ENCODE peak calls at places on chromosome 7, in eight cellular contexts. L, U, J, G, V, D, T and P are unnamed samples.

GRCh38 chr7:137354361-137354760 is 10.8 kb upstream of the PTN start:
- DNase-seq in G (peak; percentile 69), T (no peak), U (no peak), J (no peak), L (peak; percentile 59), V (peak; percentile 55), D (peak; percentile 21), P (no peak)

GRCh38 chr7:17444673-17445072 is 146.2 kb downstream of the AHR start:
- DNase-seq in U (no peak), L (no peak), V (peak; percentile 45), D (no peak), J (no peak), T (no peak), G (peak; percentile 34), P (no peak)

GRCh38 chr7:157763279-157764000 is 426.6 kb downstream of the DNAJB6 start:
- DNase-seq in T (no peak), U (no peak), D (no peak), L (peak; percentile 43), V (no peak), J (no peak), G (no peak), P (no peak)

GRCh38 chr7:157670490-157671357 is 333.9 kb downstream of the DNAJB6 start:
- DNase-seq in D (no peak), T (no peak), U (peak; percentile 4), G (no peak), V (no peak), L (peak; percentile 43), J (no peak), P (no peak)

GRCh38 chr7:130180571-130180971 is 24.6 kb downstream of the TMEM209 start:
- DNase-seq in G (peak; percentile 85), J (no peak), D (no peak), U (no peak), L (no peak), T (no peak), V (no peak), P (no peak)

GRCh38 chr7:76292206-76292573 is 10.3 kb upstream of the HSPB1 start:
- DNase-seq in U (peak; percentile 74), J (no peak), T (no peak), D (no peak), V (peak; percentile 28), G (no peak), L (no peak), P (peak; percentile 78)

GRCh38 chr7:50595538-50596102 is 30.4 kb upstream of the DDC start:
- DNase-seq in G (peak; percentile 34), L (no peak), V (peak; percentile 75), T (no peak), D (no peak), J (no peak), U (peak; percentile 44), P (no peak)

GRCh38 chr7:16916111-16916639 is 34.4 kb upstream of the AGR3 start:
- DNase-seq in L (no peak), U (no peak), D (no peak), J (no peak), T (no peak), V (peak; percentile 59), G (peak; percentile 89), P (no peak)

GRCh38 chr7:79046061-79046460 is 407.4 kb downstream of the MAGI2 start:
- DNase-seq in L (no peak), T (no peak), G (no peak), J (no peak), D (no peak), U (no peak), V (no peak), P (no peak)

GRCh38 chr7:39616138-39616537 is 7.2 kb upstream of the RALA start:
- DNase-seq in L (no peak), G (peak; percentile 63), T (no peak), D (no peak), U (no peak), J (no peak), V (no peak), P (no peak)

GRCh38 chr7:155206286-155207020 is 91.2 kb upstream of the INSIG1 start:
- DNase-seq in G (peak; percentile 89), U (peak; percentile 76), V (peak; percentile 71), J (peak; percentile 86), L (no peak), T (peak; percentile 54), D (peak; percentile 20), P (peak; percentile 80)

GRCh38 chr7:29490094-29490607 is 73.5 kb upstream of the PRR15 start:
- DNase-seq in T (no peak), J (no peak), V (no peak), D (no peak), L (no peak), G (no peak), U (no peak), P (no peak)

GRCh38 chr7:64608116-64608910 is 45.4 kb upstream of the ZNF680 start:
- DNase-seq in T (no peak), L (no peak), D (no peak), V (no peak), U (no peak), G (no peak), J (no peak), P (no peak)

GRCh38 chr7:22588396-22588795 is 88.4 kb upstream of the STEAP1B start:
- DNase-seq in V (no peak), U (no peak), G (no peak), L (no peak), J (no peak), T (no peak), D (no peak), P (no peak)

GRCh38 chr7:22586101-22586805 is 86.3 kb upstream of the STEAP1B start:
- DNase-seq in G (no peak), J (no peak), L (no peak), U (no peak), V (peak; percentile 30), D (no peak), T (no peak), P (no peak)

GRCh38 chr7:22584179-22584578 is 84.2 kb upstream of the STEAP1B start:
- DNase-seq in T (no peak), U (no peak), D (no peak), J (no peak), G (no peak), V (no peak), L (no peak), P (no peak)

GRCh38 chr7:22587322-22587721 is 87.3 kb upstream of the STEAP1B start:
- DNase-seq in G (no peak), U (no peak), V (peak; percentile 53), J (no peak), D (no peak), L (no peak), T (no peak), P (no peak)

DNA sequence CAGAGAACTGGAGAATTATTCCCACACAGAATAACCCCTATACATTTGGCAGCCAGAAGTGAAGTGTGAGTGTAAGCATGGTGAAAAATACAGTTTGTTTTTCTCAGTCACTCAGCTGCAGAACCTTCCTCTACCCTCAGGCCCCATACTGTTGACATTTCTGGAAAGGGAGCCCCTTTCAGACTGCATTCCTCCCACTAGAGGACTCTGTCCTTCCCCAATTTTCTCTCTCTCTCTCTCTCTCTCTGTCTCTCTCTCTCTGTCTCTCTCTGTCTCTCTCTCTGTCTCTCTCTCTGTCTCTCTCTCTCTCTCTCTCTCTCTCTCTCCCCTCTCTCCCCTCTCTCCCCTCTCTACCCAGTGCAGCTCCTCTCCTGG is 86.8 kb upstream of the STEAP1B start:
- DNase-seq in U (no peak), L (no peak), D (no peak), J (no peak), T (no peak), V (peak; percentile 78), G (peak; percentile 66), P (no peak)
- TF ChIP-seq CTCF in U (peak; percentile 16), L (peak; percentile 22), D (no peak), J (peak; percentile 26), T (peak; percentile 51), V (peak; percentile 63), G (peak; percentile 56), P (peak; percentile 29)

GRCh38 chr7:46568420-46569116 is 647.5 kb upstream of the IGFBP3 start:
- DNase-seq in T (no peak), V (no peak), G (no peak), U (no peak), J (no peak), D (no peak), L (no peak), P (no peak)
- H3K36me3 ChIP-seq in T (no peaks in the 10 kb centered on the region), V (no peaks in the 10 kb centered on the region), G (no peaks in the 10 kb centered on the region), U (no peaks in the 10 kb centered on the region), J (no peaks in the 10 kb centered on the region), D (no peaks in the 10 kb centered on the region), L (no peaks in the 10 kb centered on the region), P (no peaks in the 10 kb centered on the region)

GRCh38 chr7:134365341-134366054 is 48.8 kb upstream of the SLC35B4 start:
- DNase-seq in D (no peak), J (no peak), T (no peak), L (no peak), G (peak; percentile 47), U (no peak), V (peak; percentile 64), P (no peak)
- H3K4me1 ChIP-seq in D (peaks cover 27% of the 10 kb centered on the region), J (no peaks in the 10 kb centered on the region), T (no peaks in the 10 kb centered on the region), L (no peaks in the 10 kb centered on the region), G (peaks cover 10% of the 10 kb centered on the region), U (no peaks in the 10 kb centered on the region), V (no peaks in the 10 kb centered on the region), P (peaks cover 8% of the 10 kb centered on the region)

GRCh38 chr7:2245883-2246679 is 4.1 kb downstream of the NUDT1 start:
- DNase-seq in J (no peak), G (no peak), V (no peak), D (no peak), T (peak; percentile 51), L (no peak), U (no peak), P (peak; percentile 78)

GRCh38 chr7:2249744-2250323 is 7.8 kb downstream of the NUDT1 start:
- DNase-seq in D (no peak), V (no peak), G (no peak), T (no peak), J (no peak), L (no peak), U (no peak), P (no peak)

GRCh38 chr7:2244404-2244803 is 2.4 kb downstream of the NUDT1 start:
- DNase-seq in T (no peak), G (no peak), U (no peak), D (no peak), L (no peak), V (no peak), J (no peak), P (no peak)

GRCh38 chr7:2248984-2249694 is 7.1 kb downstream of the NUDT1 start:
- DNase-seq in T (peak; percentile 57), U (peak; percentile 33), G (peak; percentile 97), V (peak; percentile 93), D (no peak), J (peak; percentile 70), L (peak; percentile 90), P (peak; percentile 79)

DNA sequence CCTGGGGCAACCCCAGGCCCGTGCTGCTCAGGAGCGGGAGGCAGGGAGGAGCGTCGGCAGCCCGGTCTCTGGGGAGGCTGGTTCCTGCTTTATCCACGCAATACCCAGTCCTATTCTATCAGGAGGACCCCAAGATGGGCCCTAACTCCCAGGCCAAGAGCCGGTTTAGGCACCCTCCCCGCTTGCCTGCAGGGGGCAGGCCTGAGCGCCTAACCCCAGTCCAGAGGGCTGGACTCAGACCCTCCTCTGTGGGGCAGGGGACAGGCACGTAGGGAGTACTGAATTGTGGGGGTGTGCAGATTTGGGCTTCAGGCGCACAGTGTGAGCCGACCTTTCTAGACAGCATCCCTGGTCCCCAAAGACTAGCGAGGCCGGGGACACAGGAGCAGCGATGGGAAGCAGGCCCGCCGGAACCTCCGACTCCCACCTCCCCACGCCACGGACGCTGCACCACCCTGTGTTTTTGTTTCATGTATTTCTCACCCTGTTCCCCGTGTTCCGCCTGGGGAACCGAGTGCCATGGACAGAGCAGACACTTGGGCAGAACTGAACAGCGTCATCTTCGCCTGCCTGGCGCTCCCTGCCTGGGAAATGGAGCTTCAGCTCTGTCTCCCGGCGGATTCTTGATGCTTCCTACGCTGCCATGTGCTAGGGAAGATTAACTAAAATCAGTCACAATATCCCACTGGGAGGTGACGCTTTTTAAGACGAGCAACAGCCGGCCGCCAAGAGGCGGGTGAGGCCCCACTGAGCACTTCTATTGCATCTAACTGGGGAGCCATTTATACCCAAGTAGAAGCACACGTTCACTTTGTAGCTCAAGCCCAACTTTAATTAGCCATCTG is 5.3 kb downstream of the NUDT1 start:
- DNase-seq in U (no peak), V (no peak), T (no peak), G (no peak), D (no peak), L (no peak), J (no peak), P (no peak)
- TF ChIP-seq CTCF in U (peak; percentile 33), V (peak; percentile 76), T (peak; percentile 72), G (peak; percentile 59), D (peak; percentile 48), L (peak; percentile 51), J (peak; percentile 46), P (peak; percentile 64)